ENCODE peak calls at places on chromosomes 11 and 22, in eight cellular contexts. A is CD4-positive, alpha-beta T cell; U is breast epithelium; F is dorsolateral prefrontal cortex; K is mammary epithelial cell; B is cardiac muscle cell; L is body of pancreas; M is RWPE1. X is an unnamed sample.

GRCh38 chr11:44774736-44775135 is 48.0 kb downstream of the TSPAN18 start:
- DNase-seq in L (no peak), A (no peak), B (no peak), F (no peak), U (no peak), M (no peak), K (no peak), X (no peak)

GRCh38 chr11:121557348-121557747 is 104.6 kb upstream of the SORL1-AS1 start:
- DNase-seq in K (peak), L (no peak), B (no peak), A (no peak), F (no peak), U (no peak), M (no peak), X (no peak)

GRCh38 chr22:35838849-35839646 is 121.4 kb downstream of the APOL5 start:
- DNase-seq in B (peak), M (peak), A (no peak), L (peak), U (no peak), F (no peak), K (peak), X (no peak)

GRCh38 chr11:47259178-47259977 is 1.6 kb downstream of the NR1H3 start:
- DNase-seq in F (no peak), U (no peak), K (no peak), B (peak), M (no peak), A (no peak), L (peak), X (peak)

GRCh38 chr11:121767433-121767832 is 314.7 kb upstream of the SORL1-AS1 start:
- DNase-seq in U (no peak), L (no peak), M (no peak), B (no peak), K (peak), F (no peak), A (no peak), X (no peak)

GRCh38 chr11:133930767-133931448 is 25.9 kb downstream of the IGSF9B start:
- DNase-seq in L (peak), M (no peak), K (no peak), F (no peak), U (no peak), A (no peak), B (no peak), X (peak)

GRCh38 chr22:48407256-48407955 is 1420.3 kb downstream of the BRD1 start:
- DNase-seq in M (no peak), F (no peak), B (no peak), K (no peak), L (no peak), U (no peak), A (no peak), X (no peak)

GRCh38 chr11:126317681-126318641 is 14.1 kb downstream of the DCPS start:
- DNase-seq in B (peak), U (peak), A (peak), M (no peak), F (no peak), L (peak), K (peak), X (no peak)

GRCh38 chr11:95365346-95365745 is 134.3 kb upstream of the SESN3 start:
- DNase-seq in U (no peak), A (no peak), L (no peak), K (no peak), M (no peak), F (no peak), B (peak), X (no peak)

GRCh38 chr22:27242917-27243589 is 558.5 kb downstream of the MN1 start:
- DNase-seq in F (no peak), M (no peak), U (no peak), B (no peak), L (peak), A (no peak), K (no peak), X (no peak)

GRCh38 chr11:74682731-74683278 is 48.4 kb downstream of the CHRDL2 start:
- DNase-seq in L (no peak), K (no peak), F (no peak), B (no peak), U (no peak), A (no peak), M (no peak), X (peak)

GRCh38 chr11:74683279-74683871 is 47.9 kb downstream of the CHRDL2 start:
- DNase-seq in L (peak), B (peak), U (no peak), A (no peak), M (no peak), K (no peak), F (peak), X (peak)

GRCh38 chr11:74680703-74681531 is 50.3 kb downstream of the CHRDL2 start:
- DNase-seq in K (no peak), B (no peak), M (no peak), U (peak), F (no peak), A (no peak), L (peak), X (no peak)

GRCh38 chr11:74680035-74680671 is 51.1 kb downstream of the CHRDL2 start:
- DNase-seq in L (no peak), U (peak), B (no peak), F (no peak), A (no peak), K (no peak), M (no peak), X (no peak)

GRCh38 chr11:74681686-74682651 is 49.3 kb downstream of the CHRDL2 start:
- DNase-seq in U (peak), K (no peak), A (no peak), L (peak), F (no peak), B (no peak), M (no peak), X (peak)
- H3K27ac ChIP-seq in U (peak), K (no peak), A (no peak), L (peak), F (peak), B (no peak), M (no peak), X (no peak)

DNA sequence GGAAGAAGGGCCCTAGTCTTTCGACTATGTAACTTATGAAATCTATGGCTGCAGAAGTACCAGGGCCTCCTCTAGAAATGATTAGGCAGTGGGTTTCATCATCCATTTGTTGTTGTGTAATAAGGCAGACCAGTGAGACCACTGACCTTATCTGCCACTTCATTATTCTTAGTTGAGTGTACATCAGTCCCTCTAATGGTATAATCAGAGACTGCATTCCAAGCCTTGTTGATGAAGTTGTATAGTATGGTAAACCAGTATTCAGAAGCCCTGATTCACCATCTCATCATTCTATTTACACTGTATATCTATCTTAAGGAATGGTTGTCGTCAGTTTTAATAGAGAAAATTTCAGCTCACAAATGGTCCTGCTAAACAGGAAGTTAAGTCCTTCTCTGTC is 32.2 kb upstream of the GRIA4 start:
- DNase-seq in M (peak), L (no peak), A (no peak), U (no peak), K (no peak), F (no peak), B (peak), X (no peak)
- TF ChIP-seq CTCF in M (no peak), L (no peak), A (no peak), U (no peak), K (peak), F (no peak), B (peak), X (no peak)

GRCh38 chr11:69637956-69638871 is 2.7 kb upstream of the CCND1 start:
- DNase-seq in B (peak), L (peak), U (no peak), M (no peak), K (peak), F (no peak), A (no peak), X (no peak)
- H3K27ac ChIP-seq in B (no peak), L (peak), U (peak), M (peak), K (peak), F (no peak), A (no peak), X (peak)

DNA sequence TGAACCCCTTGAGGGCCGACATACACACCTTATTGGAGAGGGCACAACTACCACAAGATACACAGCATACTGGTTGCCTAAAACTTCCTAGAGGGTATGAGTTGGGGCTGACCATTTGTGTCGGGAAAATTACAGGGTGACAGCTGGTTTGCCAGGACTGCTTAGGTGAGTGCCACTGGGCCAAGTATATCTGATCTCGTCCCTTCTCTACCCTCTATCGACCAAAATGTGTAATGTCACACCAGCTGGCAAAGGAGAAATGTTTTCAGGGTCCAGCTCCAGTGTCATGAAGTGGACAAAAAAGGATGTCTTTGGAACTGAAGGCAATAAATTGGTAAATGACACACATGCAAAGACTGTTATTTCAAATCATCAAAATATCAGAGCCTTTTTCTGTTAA is 126.1 kb downstream of the PGR start:
- DNase-seq in U (no peak), K (peak), M (no peak), B (no peak), F (no peak), A (no peak), L (no peak), X (no peak)
- TF ChIP-seq CTCF in U (no peak), K (peak), M (no peak), B (no peak), F (no peak), A (no peak), L (no peak), X (no peak)